ENCODE peak calls at places on chromosomes 7 and 10, in eight cellular contexts. Y, E, G, K, V, X, M and S are unnamed samples.

GRCh38 chr10:79246209-79246581 is 101.1 kb upstream of the PPIF start:
- DNase-seq in Y (no peak), E (no peak), G (no peak), K (no peak), V (no peak), X (peak; percentile 61), M (peak; percentile 47), S (no peak)

GRCh38 chr10:71439670-71440425 is 43.1 kb downstream of the CDH23 start:
- DNase-seq in Y (no peak), E (no peak), G (no peak), K (no peak), V (no peak), X (no peak), M (no peak), S (no peak)

GRCh38 chr7:123748171-123748733 is 551 bp downstream of the WASL start:
- DNase-seq in Y (peak; percentile 36), E (no peak), G (no peak), K (peak; percentile 5), V (no peak), X (peak; percentile 45), M (peak; percentile 45), S (peak; percentile 58)

GRCh38 chr10:119246862-119247549 is 39.6 kb downstream of the GRK5 start:
- DNase-seq in Y (no peak), E (no peak), G (no peak), K (no peak), V (peak; percentile 73), X (no peak), M (peak; percentile 97), S (no peak)

GRCh38 chr7:99050971-99051370 is 92.9 kb downstream of the SMURF1 start:
- DNase-seq in Y (no peak), E (no peak), G (no peak), K (no peak), V (no peak), X (no peak), M (no peak), S (no peak)

GRCh38 chr7:149624006-149624405 is 126.4 kb upstream of the ZNF746 start:
- DNase-seq in Y (peak; percentile 31), E (peak; percentile 35), G (no peak), K (peak; percentile 27), V (no peak), X (peak; percentile 34), M (no peak), S (peak; percentile 42)

GRCh38 chr7:55992346-55992745 is 28.0 kb downstream of the NIPSNAP2 start:
- DNase-seq in Y (no peak), E (no peak), G (no peak), K (no peak), V (no peak), X (no peak), M (no peak), S (no peak)

GRCh38 chr7:26850193-26850651 is 14.2 kb downstream of the SKAP2 start:
- DNase-seq in Y (no peak), E (no peak), G (no peak), K (no peak), V (no peak), X (no peak), M (peak; percentile 18), S (no peak)

GRCh38 chr10:132230557-132231210 is 43.9 kb downstream of the DPYSL4 start:
- DNase-seq in Y (no peak), E (no peak), G (no peak), K (no peak), V (no peak), X (no peak), M (no peak), S (no peak)

GRCh38 chr10:19917756-19918478 is 101.7 kb downstream of the PLXDC2 start:
- DNase-seq in Y (no peak), E (no peak), G (no peak), K (no peak), V (no peak), X (no peak), M (peak; percentile 25), S (no peak)

GRCh38 chr10:21753497-21754270 is 219.7 kb downstream of the MLLT10 start:
- DNase-seq in Y (no peak), E (no peak), G (no peak), K (no peak), V (no peak), X (no peak), M (no peak), S (no peak)

GRCh38 chr7:136348542-136348941 is 371.4 kb upstream of the MTPN start:
- DNase-seq in Y (no peak), E (no peak), G (no peak), K (no peak), V (no peak), X (no peak), M (no peak), S (no peak)

GRCh38 chr7:41219276-41219675 is 483.6 kb downstream of the INHBA start:
- DNase-seq in Y (no peak), E (no peak), G (no peak), K (no peak), V (no peak), X (no peak), M (no peak), S (no peak)

GRCh38 chr7:93044147-93044810 is 73.5 kb downstream of the SAMD9 start:
- DNase-seq in Y (no peak), E (no peak), G (no peak), K (no peak), V (peak; percentile 25), X (no peak), M (peak; percentile 59), S (no peak)